ENCODE peak calls at places on chromosomes 12 and 14, in seven cellular contexts. H, F, W, Q, V, J and L are unnamed samples.

GRCh38 chr12:120055231-120055630 is 61.3 kb downstream of the RAB35 start:
- DNase-seq in Q (no peak), V (no peak), F (no peak), J (no peak), H (no peak), W (no peak), L (no peak)

GRCh38 chr12:120628919-120629318 is 11.5 kb upstream of the CABP1 start:
- DNase-seq in W (no peak), V (no peak), Q (no peak), H (no peak), J (peak), F (no peak), L (no peak)

GRCh38 chr14:90756755-90757345 is 59.4 kb downstream of the TTC7B start:
- DNase-seq in F (no peak), W (no peak), Q (no peak), J (peak), H (no peak), V (no peak), L (no peak)

GRCh38 chr12:124554429-124555029 is 12.9 kb downstream of the NCOR2 start:
- DNase-seq in H (no peak), J (peak), F (no peak), Q (no peak), V (no peak), W (peak), L (no peak)

GRCh38 chr12:47234576-47235141 is 154.9 kb upstream of the AMIGO2 start:
- DNase-seq in F (no peak), Q (no peak), H (peak), J (no peak), V (no peak), W (no peak), L (no peak)

GRCh38 chr12:4579305-4580097 is 17.5 kb downstream of the DYRK4 start:
- DNase-seq in W (no peak), J (no peak), Q (no peak), V (peak), F (peak), H (no peak), L (no peak)

GRCh38 chr12:9133243-9133938 is 17.7 kb upstream of the A2M start:
- DNase-seq in F (no peak), J (no peak), H (no peak), Q (no peak), W (no peak), V (no peak), L (no peak)

GRCh38 chr14:92728781-92729364 is 19.6 kb downstream of the LGMN start:
- DNase-seq in V (peak), W (peak), J (peak), H (peak), Q (no peak), F (peak), L (no peak)

GRCh38 chr12:111446044-111446581 is 40.4 kb downstream of the SH2B3 start:
- DNase-seq in F (peak), V (peak), W (peak), H (peak), J (peak), Q (no peak), L (no peak)

GRCh38 chr12:120265483-120266179 is at the start of gene PXN:
- DNase-seq in H (peak), W (peak), F (peak), Q (peak), J (peak), V (peak), L (no peak)

GRCh38 chr14:104143521-104144452 is 5.4 kb downstream of the KIF26A start:
- DNase-seq in F (no peak), J (no peak), H (no peak), V (no peak), W (no peak), Q (no peak), L (no peak)

GRCh38 chr14:34380446-34380845 is 81.6 kb downstream of the SPTSSA start:
- DNase-seq in F (no peak), H (no peak), W (no peak), V (no peak), J (no peak), Q (no peak), L (no peak)

GRCh38 chr12:21301-22189 is 45.0 kb upstream of the IQSEC3 start:
- DNase-seq in Q (no peak), F (no peak), V (no peak), H (no peak), J (no peak), W (no peak), L (no peak)

GRCh38 chr14:52044791-52045522 is 23.9 kb downstream of the NID2 start:
- DNase-seq in H (no peak), V (no peak), J (no peak), F (peak), W (peak), Q (no peak), L (peak)

GRCh38 chr14:77119852-77120251 is 21.7 kb downstream of the ZDHHC22 start:
- DNase-seq in H (no peak), Q (no peak), V (no peak), W (no peak), F (no peak), J (no peak), L (no peak)

GRCh38 chr12:119204137-119204536 is 25.4 kb downstream of the HSPB8 start:
- DNase-seq in V (no peak), H (peak), W (no peak), F (no peak), Q (no peak), J (no peak), L (no peak)

GRCh38 chr12:116863275-116863767 is 17.9 kb downstream of the HRK start:
- DNase-seq in H (no peak), J (peak), F (no peak), V (no peak), Q (no peak), W (peak), L (peak)

GRCh38 chr12:120532701-120533238 is 1.4 kb upstream of the RNF10 start:
- DNase-seq in V (no peak), J (no peak), Q (no peak), W (no peak), H (no peak), F (no peak), L (no peak)

GRCh38 chr12:41190360-41190759 is 2.2 kb downstream of the PDZRN4 start:
- DNase-seq in H (no peak), W (peak), V (no peak), Q (no peak), F (peak), J (no peak), L (no peak)

GRCh38 chr14:54001189-54001878 is 44.7 kb upstream of the BMP4 start:
- DNase-seq in H (no peak), J (no peak), F (no peak), W (no peak), Q (no peak), V (no peak), L (no peak)

GRCh38 chr14:53663709-53664108 is 292.9 kb downstream of the BMP4 start:
- DNase-seq in Q (peak), J (peak), W (peak), F (peak), H (no peak), V (peak), L (no peak)

GRCh38 chr12:95582230-95583058 is 31.2 kb upstream of the USP44 start:
- DNase-seq in Q (peak), W (peak), H (peak), J (peak), V (no peak), F (peak), L (no peak)

GRCh38 chr12:22656835-22657234 is 31.9 kb downstream of the ETNK1 start:
- DNase-seq in Q (no peak), J (no peak), W (no peak), H (no peak), V (no peak), F (no peak), L (no peak)

GRCh38 chr12:20264608-20265114 is 103.7 kb upstream of the PDE3A start:
- DNase-seq in F (no peak), Q (no peak), V (no peak), H (no peak), W (peak), J (no peak), L (peak)

GRCh38 chr12:11705010-11705409 is 55.5 kb downstream of the ETV6 start:
- DNase-seq in Q (no peak), J (no peak), H (no peak), V (no peak), F (peak), W (peak), L (peak)

GRCh38 chr14:22026527-22026926 is 352.9 kb upstream of the OR4E1 start:
- DNase-seq in J (no peak), V (no peak), Q (no peak), F (no peak), W (no peak), H (no peak), L (no peak)

GRCh38 chr14:101505216-101505970 is 55.9 kb upstream of the DIO3 start:
- DNase-seq in V (peak), F (no peak), Q (no peak), H (no peak), J (no peak), W (no peak), L (no peak)

GRCh38 chr12:53207042-53207441 is at the start of gene ITGB7:
- DNase-seq in Q (no peak), V (peak), J (peak), W (no peak), H (no peak), F (no peak), L (no peak)

GRCh38 chr12:49909826-49910225 is 6.1 kb upstream of the FAIM2 start:
- DNase-seq in W (no peak), J (no peak), V (no peak), H (peak), F (peak), Q (peak), L (no peak)

GRCh38 chr14:69325646-69326265 is 65.8 kb downstream of the GALNT16 start:
- DNase-seq in W (no peak), Q (no peak), F (no peak), H (no peak), V (peak), J (no peak), L (no peak)

GRCh38 chr14:87149583-87150354 is 843.2 kb downstream of the GALC start:
- DNase-seq in J (no peak), H (no peak), Q (no peak), F (peak), V (no peak), W (no peak), L (peak)

GRCh38 chr12:66819587-66819986 is 140.7 kb upstream of the GRIP1 start:
- DNase-seq in V (no peak), J (no peak), F (no peak), Q (no peak), H (no peak), W (no peak), L (no peak)

GRCh38 chr12:15534322-15534721 is 212.0 kb downstream of the PTPRO start:
- DNase-seq in V (no peak), H (no peak), J (no peak), F (no peak), Q (no peak), W (no peak), L (no peak)